ENCODE peak calls at places on chromosome 1, in nine cellular contexts. Y is heart right ventricle, E is upper lobe of right lung, Q is upper lobe of left lung, U is pancreas, N is left lung, G is body of pancreas, D is psoas muscle, R is mucosa of descending colon. A is an unnamed sample.

GRCh38 chr1:116990612-116991151 is 10.9 kb upstream of the CD101 start:
- ATAC-seq in Y (peak), E (peak), Q (no peak), U (peak), N (peak), G (peak), D (peak), R (peak), A (peak)

GRCh38 chr1:149927056-149927534 is 508 bp downstream of the SF3B4 start:
- ATAC-seq in Y (no peak), E (no peak), Q (no peak), U (no peak), N (no peak), G (no peak), D (no peak), R (no peak), A (no peak)

GRCh38 chr1:209635850-209636249 is 16.4 kb downstream of the LAMB3 start:
- ATAC-seq in Y (no peak), E (no peak), Q (no peak), U (no peak), N (no peak), G (no peak), D (no peak), R (no peak), A (no peak)

GRCh38 chr1:28132110-28132897 is 43.9 kb upstream of the EYA3 start:
- ATAC-seq in Y (no peak), E (no peak), Q (no peak), U (no peak), N (no peak), G (no peak), D (no peak), R (no peak), A (no peak)

GRCh38 chr1:235979716-235980338 is 85.1 kb downstream of the NID1 start:
- ATAC-seq in Y (no peak), E (no peak), Q (no peak), U (peak), N (no peak), G (peak), D (no peak), R (no peak), A (no peak)

GRCh38 chr1:53734650-53735211 is 4.2 kb downstream of the GLIS1 start:
- ATAC-seq in Y (no peak), E (no peak), Q (no peak), U (no peak), N (no peak), G (no peak), D (no peak), R (no peak), A (no peak)

GRCh38 chr1:93306920-93307319 is 38.8 kb upstream of the DR1 start:
- ATAC-seq in Y (no peak), E (no peak), Q (no peak), U (no peak), N (no peak), G (no peak), D (no peak), R (no peak), A (no peak)

GRCh38 chr1:56975446-56975845 is 9.6 kb upstream of the C8B start:
- ATAC-seq in Y (no peak), E (no peak), Q (no peak), U (no peak), N (no peak), G (no peak), D (no peak), R (no peak), A (no peak)

GRCh38 chr1:5622412-5622811 is 369.8 kb downstream of the NPHP4 start:
- ATAC-seq in Y (no peak), E (no peak), Q (no peak), U (no peak), N (no peak), G (no peak), D (no peak), R (no peak), A (no peak)

GRCh38 chr1:192967901-192968300 is 91.3 kb downstream of the UCHL5 start:
- ATAC-seq in Y (no peak), E (no peak), Q (no peak), U (no peak), N (no peak), G (no peak), D (no peak), R (peak), A (no peak)

GRCh38 chr1:234256359-234256758 is 116.9 kb upstream of the COA6 start:
- ATAC-seq in Y (no peak), E (no peak), Q (no peak), U (no peak), N (no peak), G (no peak), D (no peak), R (no peak), A (no peak)

GRCh38 chr1:19423130-19423529 is 62.2 kb downstream of the CAPZB start:
- ATAC-seq in Y (peak), E (no peak), Q (no peak), U (no peak), N (no peak), G (no peak), D (no peak), R (no peak), A (no peak)

GRCh38 chr1:168135116-168135981 is 1.4 kb downstream of the GPR161 start:
- ATAC-seq in Y (no peak), E (peak), Q (peak), U (no peak), N (peak), G (peak), D (peak), R (no peak), A (no peak)

GRCh38 chr1:170634293-170634692 is 29.6 kb upstream of the PRRX1 start:
- ATAC-seq in Y (no peak), E (no peak), Q (no peak), U (no peak), N (no peak), G (no peak), D (no peak), R (no peak), A (no peak)

GRCh38 chr1:2133879-2134215 is 60.7 kb downstream of the FAAP20 start:
- ATAC-seq in Y (no peak), E (no peak), Q (no peak), U (no peak), N (no peak), G (no peak), D (no peak), R (no peak), A (no peak)

GRCh38 chr1:194104247-194104844 is 917.9 kb upstream of the B3GALT2 start:
- ATAC-seq in Y (no peak), E (no peak), Q (no peak), U (no peak), N (no peak), G (no peak), D (no peak), R (no peak), A (no peak)

GRCh38 chr1:46603481-46603857 is 599 bp downstream of the MKNK1 start:
- ATAC-seq in Y (no peak), E (peak), Q (no peak), U (peak), N (peak), G (no peak), D (no peak), R (peak), A (no peak)

GRCh38 chr1:244992833-244993232 is 128.5 kb upstream of the HNRNPU start:
- ATAC-seq in Y (no peak), E (no peak), Q (no peak), U (no peak), N (no peak), G (no peak), D (no peak), R (no peak), A (no peak)

GRCh38 chr1:116766616-116767469 is 12.6 kb downstream of the CD2 start:
- ATAC-seq in Y (no peak), E (no peak), Q (no peak), U (no peak), N (no peak), G (no peak), D (no peak), R (peak), A (no peak)

GRCh38 chr1:10901091-10901893 is 104.8 kb upstream of the CASZ1 start:
- ATAC-seq in Y (no peak), E (peak), Q (peak), U (peak), N (peak), G (peak), D (no peak), R (peak), A (no peak)

GRCh38 chr1:235993652-235994051 is 71.2 kb downstream of the NID1 start:
- ATAC-seq in Y (no peak), E (no peak), Q (no peak), U (no peak), N (no peak), G (no peak), D (no peak), R (no peak), A (no peak)

GRCh38 chr1:70818391-70818790 is 229.2 kb downstream of the PTGER3 start:
- ATAC-seq in Y (no peak), E (no peak), Q (no peak), U (no peak), N (no peak), G (no peak), D (no peak), R (no peak), A (no peak)

GRCh38 chr1:204465469-204466415 is 28.9 kb downstream of the PIK3C2B start:
- ATAC-seq in Y (peak), E (peak), Q (no peak), U (peak), N (peak), G (peak), D (peak), R (peak), A (no peak)

GRCh38 chr1:34156739-34157138 is 8.3 kb downstream of the CSMD2 start:
- ATAC-seq in Y (no peak), E (no peak), Q (no peak), U (no peak), N (no peak), G (no peak), D (no peak), R (no peak), A (no peak)

GRCh38 chr1:160855181-160855981 is 7.3 kb downstream of the CD244 start:
- ATAC-seq in Y (no peak), E (peak), Q (peak), U (no peak), N (no peak), G (no peak), D (no peak), R (peak), A (no peak)

GRCh38 chr1:243842978-243843490 is 7.0 kb downstream of the AKT3 start:
- ATAC-seq in Y (peak), E (peak), Q (peak), U (peak), N (peak), G (no peak), D (no peak), R (peak), A (peak)

GRCh38 chr1:164706596-164706995 is 147.6 kb downstream of the PBX1 start:
- ATAC-seq in Y (no peak), E (peak), Q (no peak), U (no peak), N (peak), G (no peak), D (no peak), R (peak), A (no peak)

GRCh38 chr1:193019442-193020026 is 39.6 kb downstream of the UCHL5 start:
- ATAC-seq in Y (peak), E (peak), Q (no peak), U (peak), N (peak), G (peak), D (no peak), R (peak), A (no peak)

GRCh38 chr1:192489046-192489445 is 86.5 kb upstream of the RGS1 start:
- ATAC-seq in Y (no peak), E (no peak), Q (no peak), U (peak), N (no peak), G (no peak), D (no peak), R (no peak), A (no peak)

GRCh38 chr1:20358761-20359263 is 68.1 kb downstream of the VWA5B1 start:
- ATAC-seq in Y (peak), E (peak), Q (peak), U (peak), N (peak), G (peak), D (peak), R (peak), A (peak)

GRCh38 chr1:22057861-22058260 is 5.4 kb downstream of the CDC42 start:
- ATAC-seq in Y (no peak), E (no peak), Q (no peak), U (no peak), N (no peak), G (no peak), D (no peak), R (no peak), A (no peak)

GRCh38 chr1:203346060-203346754 is 4.7 kb downstream of the FMOD start:
- ATAC-seq in Y (no peak), E (no peak), Q (no peak), U (no peak), N (no peak), G (no peak), D (no peak), R (no peak), A (no peak)

DNA sequence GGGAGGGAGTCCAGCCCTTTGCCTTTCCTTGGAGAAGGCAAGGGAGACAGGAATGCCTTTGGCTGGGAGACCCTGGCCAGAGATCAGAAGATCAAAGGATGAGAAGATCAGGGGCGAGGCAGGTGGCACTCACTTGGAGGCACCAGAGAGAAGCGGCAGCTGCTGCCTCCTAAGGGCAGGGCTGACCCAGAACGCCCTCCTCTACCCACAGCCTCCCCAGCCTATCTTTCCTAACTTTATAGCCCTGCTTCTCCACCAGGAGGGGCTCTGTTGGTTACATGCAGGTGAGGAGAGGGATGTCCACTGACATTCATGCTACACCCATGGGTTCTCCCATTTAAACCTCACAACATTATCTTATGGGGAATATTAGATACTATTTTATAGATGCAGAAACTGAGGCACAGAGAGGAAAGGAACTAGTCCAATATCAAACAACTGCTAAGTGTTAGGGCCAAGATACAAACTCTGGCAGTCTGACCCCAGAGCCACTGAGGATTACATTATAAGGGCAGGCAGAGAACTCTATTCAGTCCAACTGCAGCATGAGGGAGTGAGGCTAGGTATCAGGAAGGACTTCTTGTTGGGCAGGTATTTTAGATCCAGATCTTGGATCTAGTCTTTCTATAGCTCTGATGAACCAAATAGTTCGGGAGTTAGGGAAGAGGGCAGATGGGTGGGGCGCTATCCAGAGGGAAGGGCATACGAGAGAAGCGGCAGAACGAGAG is 19.9 kb downstream of the LGR6 start:
- ATAC-seq in Y (no peak), E (no peak), Q (no peak), U (peak), N (no peak), G (no peak), D (no peak), R (peak), A (no peak)
- TF ChIP-seq CTCF in Y (no peak), E (peak), Q (no peak), U (no peak), N (no peak), G (no peak), D (no peak), R (no peak), A (no peak)

DNA sequence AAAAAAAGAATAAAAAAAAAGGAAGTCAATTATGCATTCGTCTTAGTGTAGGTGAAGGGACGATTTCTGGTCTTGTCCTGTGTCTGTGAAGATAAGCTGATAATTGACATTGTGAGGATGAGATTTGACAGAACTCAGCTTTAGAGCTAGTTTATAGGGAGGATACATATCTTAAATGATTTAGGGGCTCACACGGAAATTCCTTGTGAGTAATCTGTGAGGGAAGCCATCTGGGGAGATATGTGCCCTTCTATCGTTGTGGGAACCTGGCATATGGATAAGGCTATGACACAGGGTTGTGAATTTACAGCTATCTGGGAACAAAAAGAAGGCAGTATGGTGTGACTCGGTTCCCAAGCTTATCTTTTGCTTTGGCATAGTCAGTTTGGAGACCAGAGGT is 71.1 kb downstream of the RABGAP1L start:
- ATAC-seq in Y (no peak), E (no peak), Q (no peak), U (peak), N (no peak), G (no peak), D (no peak), R (no peak), A (no peak)
- H3K4me3 ChIP-seq in Y (no peak), E (no peak), Q (no peak), U (no peak), N (no peak), G (no peak), D (no peak), R (no peak), A (no peak)

DNA sequence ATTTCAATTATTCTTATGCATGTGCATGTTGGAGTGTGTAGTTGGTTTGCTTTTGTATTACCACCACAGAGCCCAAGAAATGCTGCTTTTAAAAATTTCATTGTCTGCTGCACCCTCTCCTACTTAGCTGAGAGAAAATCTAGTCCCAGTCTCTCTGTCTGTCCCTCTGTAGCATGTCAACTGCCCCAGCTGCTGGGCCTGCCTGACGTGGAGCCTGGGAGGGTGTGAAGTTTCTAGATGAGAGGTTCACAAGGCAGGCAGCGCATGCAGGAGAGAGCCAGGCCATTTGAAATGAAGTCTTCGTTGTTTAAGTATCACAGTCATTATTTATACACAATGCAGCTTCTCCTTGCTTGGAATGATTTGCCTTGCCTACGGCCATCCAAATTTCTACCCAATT is 306.8 kb upstream of the PLXNA2 start:
- ATAC-seq in Y (no peak), E (no peak), Q (no peak), U (no peak), N (no peak), G (no peak), D (no peak), R (no peak), A (no peak)
- TF ChIP-seq CTCF in Y (no peak), E (no peak), Q (no peak), U (no peak), N (no peak), G (no peak), D (no peak), R (no peak), A (no peak)

GRCh38 chr1:147169840-147170674 is 2.2 kb downstream of the PRKAB2 start:
- ATAC-seq in Y (no peak), E (no peak), Q (no peak), U (no peak), N (no peak), G (no peak), D (no peak), R (no peak), A (no peak)
- H3K4me3 ChIP-seq in Y (peak), E (no peak), Q (no peak), U (no peak), N (no peak), G (no peak), D (peak), R (no peak), A (peak)